ENCODE peak calls at places on chromosomes 4 and X, in seven cellular contexts. One of them, this sample, is unnamed.
A peak's percentile ranks its signal among the peaks of the same experiment; 100 is the strongest.

GRCh38 chrX:116749943-116750342 is 287.2 kb upstream of the CT83 start:
- DNase-seq in T1000: no peak
- DNase-seq in GM03348: no peak
- DNase-seq in CD8-positive, alpha-beta memory T cell: no peak
- DNase-seq in RPMI8226: no peak
- DNase-seq in M059J: peak; percentile 47
- DNase-seq in effector CD4-positive, alpha-beta T cell: no peak
- DNase-seq in this sample: no peak

GRCh38 chrX:10022580-10023245 is 55.6 kb downstream of the CLDN34 start:
- DNase-seq in T1000: no peak
- DNase-seq in effector CD4-positive, alpha-beta T cell: no peak
- DNase-seq in RPMI8226: no peak
- DNase-seq in GM03348: peak; percentile 45
- DNase-seq in M059J: no peak
- DNase-seq in CD8-positive, alpha-beta memory T cell: no peak
- DNase-seq in this sample: no peak

GRCh38 chr4:136811496-136812077 is 720.7 kb downstream of the PCDH18 start:
- DNase-seq in M059J: no peak
- DNase-seq in GM03348: no peak
- DNase-seq in CD8-positive, alpha-beta memory T cell: no peak
- DNase-seq in T1000: no peak
- DNase-seq in RPMI8226: no peak
- DNase-seq in effector CD4-positive, alpha-beta T cell: no peak
- DNase-seq in this sample: no peak

GRCh38 chr4:174592256-174592984 is 70.1 kb upstream of the HPGD start:
- DNase-seq in M059J: peak; percentile 21
- DNase-seq in T1000: no peak
- DNase-seq in GM03348: no peak
- DNase-seq in CD8-positive, alpha-beta memory T cell: no peak
- DNase-seq in RPMI8226: no peak
- DNase-seq in effector CD4-positive, alpha-beta T cell: no peak
- DNase-seq in this sample: peak; percentile 2

GRCh38 chr4:74618659-74619058 is 173.7 kb downstream of the AREG start:
- DNase-seq in effector CD4-positive, alpha-beta T cell: no peak
- DNase-seq in M059J: peak; percentile 67
- DNase-seq in GM03348: peak; percentile 8
- DNase-seq in T1000: peak; percentile 4
- DNase-seq in CD8-positive, alpha-beta memory T cell: no peak
- DNase-seq in RPMI8226: no peak
- DNase-seq in this sample: no peak

GRCh38 chrX:3175659-3176438 is 134.6 kb downstream of the ARSF start:
- DNase-seq in GM03348: peak; percentile 29
- DNase-seq in T1000: no peak
- DNase-seq in effector CD4-positive, alpha-beta T cell: no peak
- DNase-seq in CD8-positive, alpha-beta memory T cell: no peak
- DNase-seq in RPMI8226: no peak
- DNase-seq in M059J: peak; percentile 73
- DNase-seq in this sample: no peak

GRCh38 chr4:105605493-105605892 is 53.1 kb downstream of the ARHGEF38 start:
- DNase-seq in T1000: no peak
- DNase-seq in CD8-positive, alpha-beta memory T cell: no peak
- DNase-seq in GM03348: peak; percentile 43
- DNase-seq in effector CD4-positive, alpha-beta T cell: no peak
- DNase-seq in RPMI8226: no peak
- DNase-seq in M059J: peak; percentile 69
- DNase-seq in this sample: peak; percentile 32

GRCh38 chr4:7842384-7843279 is 97.0 kb downstream of the AFAP1 start:
- DNase-seq in T1000: peak; percentile 62
- DNase-seq in RPMI8226: no peak
- DNase-seq in GM03348: peak; percentile 88
- DNase-seq in CD8-positive, alpha-beta memory T cell: no peak
- DNase-seq in effector CD4-positive, alpha-beta T cell: no peak
- DNase-seq in M059J: peak; percentile 99
- DNase-seq in this sample: no peak

GRCh38 chr4:47669946-47670345 is 167.9 kb downstream of the CORIN start:
- DNase-seq in CD8-positive, alpha-beta memory T cell: no peak
- DNase-seq in GM03348: no peak
- DNase-seq in M059J: no peak
- DNase-seq in effector CD4-positive, alpha-beta T cell: no peak
- DNase-seq in T1000: no peak
- DNase-seq in RPMI8226: no peak
- DNase-seq in this sample: no peak

This sample was measured in MV-4-11.